ENCODE peak calls at places on chromosomes 12 and 14, in eight cellular contexts. H is esophagus muscularis mucosa, Z is progenitor cell of endocrine pancreas, U is AG09319, C is lower leg skin, J is cardiac fibroblast, W is brain microvascular endothelial cell, N is thyroid gland. D is an unnamed sample.

GRCh38 chr14:105880616-105881015 is 354.2 kb downstream of the TMEM121 start:
- DNase-seq in H (no peak), Z (no peak), U (no peak), C (no peak), J (no peak), W (no peak), N (no peak), D (no peak)

GRCh38 chr12:1915082-1915968 is 3.1 kb downstream of the CACNA2D4 start:
- DNase-seq in H (peak), Z (peak), U (no peak), C (no peak), J (no peak), W (no peak), N (no peak), D (no peak)

GRCh38 chr14:51419685-51420084 is 179.6 kb downstream of the TMX1 start:
- DNase-seq in H (no peak), Z (no peak), U (no peak), C (no peak), J (no peak), W (no peak), N (no peak), D (no peak)

GRCh38 chr14:76782885-76783566 is 21.8 kb downstream of the VASH1 start:
- DNase-seq in H (peak), Z (no peak), U (no peak), C (no peak), J (no peak), W (no peak), N (no peak), D (no peak)

GRCh38 chr12:88572785-88573565 is 7.3 kb downstream of the KITLG start:
- DNase-seq in H (no peak), Z (no peak), U (no peak), C (no peak), J (no peak), W (no peak), N (no peak), D (no peak)

GRCh38 chr12:93317227-93317626 is 60.5 kb upstream of the NUDT4 start:
- DNase-seq in H (no peak), Z (no peak), U (no peak), C (no peak), J (no peak), W (no peak), N (no peak), D (no peak)

GRCh38 chr12:93060666-93061413 is 131.7 kb upstream of the EEA1 start:
- DNase-seq in H (peak), Z (no peak), U (peak), C (no peak), J (peak), W (peak), N (no peak), D (no peak)

GRCh38 chr14:38866461-38866860 is 236.6 kb downstream of the SEC23A start:
- DNase-seq in H (no peak), Z (no peak), U (no peak), C (no peak), J (no peak), W (no peak), N (no peak), D (no peak)

GRCh38 chr14:99124482-99125104 is 147.4 kb downstream of the BCL11B start:
- DNase-seq in H (peak), Z (no peak), U (no peak), C (no peak), J (no peak), W (no peak), N (no peak), D (no peak)

GRCh38 chr14:76346391-76347160 is 29.4 kb upstream of the ESRRB start:
- DNase-seq in H (no peak), Z (no peak), U (no peak), C (no peak), J (no peak), W (no peak), N (no peak), D (no peak)

GRCh38 chr12:76023069-76023690 is 8.4 kb downstream of the PHLDA1 start:
- DNase-seq in H (no peak), Z (no peak), U (no peak), C (no peak), J (no peak), W (no peak), N (no peak), D (no peak)

GRCh38 chr14:20530771-20531571 is 25.6 kb downstream of the RNASE10 start:
- DNase-seq in H (peak), Z (peak), U (peak), C (peak), J (peak), W (peak), N (peak), D (peak)

GRCh38 chr12:109331546-109331945 is 16.2 kb upstream of the MYO1H start:
- DNase-seq in H (no peak), Z (no peak), U (no peak), C (no peak), J (no peak), W (no peak), N (no peak), D (no peak)

GRCh38 chr12:89893972-89894706 is 185.5 kb upstream of the ATP2B1 start:
- DNase-seq in H (no peak), Z (no peak), U (no peak), C (no peak), J (peak), W (peak), N (no peak), D (no peak)

GRCh38 chr12:131894981-131895639 is 688 bp downstream of the ULK1 start:
- DNase-seq in H (no peak), Z (no peak), U (no peak), C (no peak), J (peak), W (no peak), N (no peak), D (peak)

GRCh38 chr12:108008163-108008562 is 120.9 kb upstream of the WSCD2 start:
- DNase-seq in H (no peak), Z (no peak), U (no peak), C (no peak), J (no peak), W (no peak), N (no peak), D (no peak)

GRCh38 chr12:82425241-82425640 is 66.9 kb downstream of the METTL25 start:
- DNase-seq in H (no peak), Z (no peak), U (no peak), C (no peak), J (peak), W (peak), N (no peak), D (no peak)

GRCh38 chr14:105022276-105022670 is 1.4 kb upstream of the CDCA4 start:
- DNase-seq in H (no peak), Z (no peak), U (no peak), C (no peak), J (no peak), W (no peak), N (no peak), D (no peak)

GRCh38 chr14:85762523-85762922 is 232.6 kb downstream of the FLRT2 start:
- DNase-seq in H (no peak), Z (no peak), U (no peak), C (no peak), J (no peak), W (no peak), N (no peak), D (no peak)

GRCh38 chr14:46325777-46326176 is 325.8 kb downstream of the RPL10L start:
- DNase-seq in H (no peak), Z (no peak), U (no peak), C (no peak), J (no peak), W (no peak), N (no peak), D (no peak)

GRCh38 chr14:65356327-65356836 is 56.1 kb upstream of the FUT8 start:
- DNase-seq in H (no peak), Z (no peak), U (no peak), C (peak), J (peak), W (peak), N (no peak), D (no peak)

GRCh38 chr12:108193922-108194321 is 64.8 kb downstream of the WSCD2 start:
- DNase-seq in H (no peak), Z (no peak), U (no peak), C (no peak), J (peak), W (peak), N (peak), D (no peak)

GRCh38 chr12:113470871-113471618 is 626 bp downstream of the LHX5 start:
- DNase-seq in H (no peak), Z (no peak), U (no peak), C (no peak), J (no peak), W (no peak), N (no peak), D (no peak)

GRCh38 chr12:5872745-5873144 is 72.3 kb downstream of the ANO2 start:
- DNase-seq in H (peak), Z (no peak), U (no peak), C (no peak), J (no peak), W (peak), N (no peak), D (no peak)
- TF ChIP-seq CTCF in H (no peak), Z (peak), U (peak), C (no peak), J (no peak), W (peak), N (no peak), D (no peak)

GRCh38 chr12:52692253-52692652 is 11.1 kb downstream of the KRT77 start:
- DNase-seq in H (no peak), Z (peak), U (no peak), C (no peak), J (no peak), W (no peak), N (no peak), D (no peak)
- TF ChIP-seq CTCF in H (no peak), Z (peak), U (no peak), C (no peak), J (no peak), W (peak), N (no peak), D (no peak)

GRCh38 chr12:44465139-44465538 is 411.0 kb downstream of the NELL2 start:
- DNase-seq in H (no peak), Z (no peak), U (no peak), C (no peak), J (no peak), W (no peak), N (no peak), D (no peak)
- TF ChIP-seq CTCF in H (no peak), Z (peak), U (no peak), C (no peak), J (no peak), W (peak), N (no peak), D (no peak)

GRCh38 chr14:23354990-23355389 is 2.3 kb upstream of the SLC22A17 start:
- DNase-seq in H (no peak), Z (no peak), U (no peak), C (no peak), J (no peak), W (no peak), N (no peak), D (no peak)

GRCh38 chr14:23352506-23353432 is at the start of gene SLC22A17:
- DNase-seq in H (no peak), Z (peak), U (peak), C (peak), J (peak), W (peak), N (peak), D (no peak)

GRCh38 chr14:23349156-23349845 is 3.4 kb downstream of the SLC22A17 start:
- DNase-seq in H (no peak), Z (no peak), U (no peak), C (no peak), J (no peak), W (no peak), N (no peak), D (no peak)

GRCh38 chr14:23353433-23353780 is 720 bp upstream of the SLC22A17 start:
- DNase-seq in H (no peak), Z (no peak), U (no peak), C (no peak), J (no peak), W (no peak), N (no peak), D (no peak)

GRCh38 chr14:23351681-23352505 is 794 bp downstream of the SLC22A17 start:
- DNase-seq in H (no peak), Z (no peak), U (no peak), C (no peak), J (no peak), W (no peak), N (peak), D (no peak)
- TF ChIP-seq CTCF in H (no peak), Z (peak), U (no peak), C (no peak), J (no peak), W (no peak), N (no peak), D (no peak)

GRCh38 chr14:91281346-91281745 is 36.8 kb upstream of the GPR68 start:
- DNase-seq in H (no peak), Z (no peak), U (no peak), C (no peak), J (no peak), W (no peak), N (no peak), D (no peak)
- TF ChIP-seq CTCF in H (no peak), Z (no peak), U (no peak), C (no peak), J (no peak), W (no peak), N (no peak), D (no peak)

GRCh38 chr12:98939926-98940325 is 294.8 kb downstream of the APAF1 start:
- DNase-seq in H (no peak), Z (no peak), U (no peak), C (no peak), J (no peak), W (no peak), N (no peak), D (no peak)

GRCh38 chr12:98935847-98936246 is 290.8 kb downstream of the APAF1 start:
- DNase-seq in H (no peak), Z (no peak), U (no peak), C (no peak), J (no peak), W (no peak), N (no peak), D (no peak)

GRCh38 chr12:98939350-98939749 is 294.3 kb downstream of the APAF1 start:
- DNase-seq in H (no peak), Z (no peak), U (no peak), C (no peak), J (peak), W (peak), N (no peak), D (no peak)
- TF ChIP-seq CTCF in H (no peak), Z (peak), U (peak), C (no peak), J (peak), W (peak), N (no peak), D (no peak)

D was measured in activated B cell treated with CpG ODN at 0.5 μM for 24 hours.